ENCODE peak calls at places on chromosomes 2 and 18, in ten cellular contexts. M, W, R, E, C, N, A, X, K and U are unnamed samples.

GRCh38 chr18:68439672-68440071 is 275.2 kb downstream of the TMX3 start:
- DNase-seq in W (no peak), A (no peak), C (no peak), X (no peak), N (no peak), K (no peak), M (no peak), E (peak), R (no peak), U (no peak)

GRCh38 chr18:72174972-72175649 is 369.0 kb downstream of the CBLN2 start:
- DNase-seq in K (no peak), A (no peak), W (no peak), C (no peak), M (no peak), E (no peak), X (peak), N (no peak), R (no peak), U (no peak)

GRCh38 chr2:80256396-80257167 is 48.0 kb downstream of the LRRTM1 start:
- DNase-seq in A (peak), E (peak), R (no peak), W (peak), K (no peak), C (peak), M (no peak), N (no peak), X (peak), U (no peak)

GRCh38 chr2:60998628-60999545 is 18.6 kb upstream of the PEX13 start:
- DNase-seq in W (peak), X (peak), C (peak), M (peak), K (no peak), A (peak), E (peak), R (no peak), N (no peak), U (peak)

GRCh38 chr2:151083864-151084263 is 177.8 kb downstream of the RBM43 start:
- DNase-seq in M (no peak), E (peak), K (no peak), X (no peak), N (no peak), R (no peak), W (no peak), C (no peak), A (no peak), U (no peak)

GRCh38 chr2:37781028-37781427 is 109.6 kb upstream of the CDC42EP3 start:
- DNase-seq in E (peak), N (no peak), X (peak), R (no peak), A (peak), M (no peak), W (no peak), C (no peak), K (peak), U (peak)

GRCh38 chr2:134558208-134558890 is 160.5 kb downstream of the TMEM163 start:
- DNase-seq in M (no peak), C (no peak), K (no peak), N (no peak), E (no peak), W (no peak), X (no peak), R (no peak), A (no peak), U (no peak)

GRCh38 chr2:147293958-147294824 is 550.6 kb upstream of the ACVR2A start:
- DNase-seq in A (no peak), W (no peak), R (no peak), E (no peak), X (no peak), C (no peak), K (no peak), N (no peak), M (no peak), U (no peak)

GRCh38 chr18:13973061-13973460 is 57.7 kb upstream of the MC2R start:
- DNase-seq in X (no peak), E (no peak), A (no peak), R (no peak), C (peak), N (no peak), M (no peak), K (no peak), W (no peak), U (no peak)

GRCh38 chr18:59902180-59902992 is 2.6 kb downstream of the PMAIP1 start:
- DNase-seq in R (no peak), C (no peak), A (peak), N (no peak), M (no peak), E (peak), K (peak), W (no peak), X (peak), U (peak)

GRCh38 chr2:156437272-156437671 is 1.1 kb downstream of the GPD2 start:
- DNase-seq in E (peak), A (peak), R (peak), K (no peak), N (no peak), X (peak), W (no peak), C (peak), M (no peak), U (no peak)

GRCh38 chr18:48393776-48394175 is 15.4 kb downstream of the ZBTB7C start:
- DNase-seq in W (no peak), C (no peak), R (no peak), X (no peak), A (no peak), N (no peak), K (no peak), M (no peak), E (no peak), U (no peak)

GRCh38 chr2:74092236-74092635 is 55.5 kb downstream of the BOLA3 start:
- DNase-seq in R (no peak), A (no peak), E (no peak), C (no peak), M (no peak), N (no peak), W (no peak), X (peak), K (no peak), U (no peak)

GRCh38 chr18:59140287-59140885 is 702 bp downstream of the SEC11C start:
- DNase-seq in N (no peak), K (peak), R (peak), X (peak), W (no peak), M (peak), C (peak), A (peak), E (peak), U (peak)

GRCh38 chr2:5699963-5700362 is 7.8 kb downstream of the SOX11 start:
- DNase-seq in R (no peak), M (no peak), W (no peak), C (no peak), X (no peak), E (no peak), K (no peak), A (no peak), N (no peak), U (no peak)

GRCh38 chr2:60413819-60414178 is 139.7 kb downstream of the BCL11A start:
- DNase-seq in M (no peak), C (no peak), E (no peak), N (no peak), A (no peak), R (no peak), X (no peak), K (no peak), W (no peak), U (no peak)

GRCh38 chr2:45009928-45010705 is 865 bp upstream of the SIX2 start:
- DNase-seq in A (no peak), R (peak), K (no peak), M (no peak), E (peak), W (peak), X (peak), C (peak), N (no peak), U (peak)

GRCh38 chr2:121140734-121141133 is 144.3 kb downstream of the TFCP2L1 start:
- DNase-seq in N (no peak), E (no peak), A (no peak), X (no peak), K (no peak), M (no peak), W (no peak), C (no peak), R (no peak), U (no peak)

GRCh38 chr2:16025876-16026640 is 85.7 kb downstream of the MYCN start:
- DNase-seq in N (no peak), X (no peak), R (no peak), M (no peak), W (no peak), E (no peak), C (no peak), A (no peak), K (no peak), U (no peak)

GRCh38 chr2:218031771-218032257 is 29.0 kb upstream of the TNS1 start:
- DNase-seq in K (no peak), N (no peak), A (no peak), W (no peak), C (peak), X (peak), R (no peak), M (no peak), E (no peak), U (no peak)

GRCh38 chr2:197372582-197372981 is 62.0 kb upstream of the ANKRD44 start:
- DNase-seq in N (no peak), K (no peak), C (no peak), W (no peak), R (no peak), X (no peak), E (no peak), M (no peak), A (peak), U (no peak)

GRCh38 chr2:133568598-133568997 is 335 bp upstream of the NCKAP5 start:
- DNase-seq in X (peak), N (no peak), R (no peak), E (no peak), A (no peak), M (no peak), W (no peak), C (no peak), K (no peak), U (no peak)

GRCh38 chr2:67645280-67646255 is 248.4 kb downstream of the ETAA1 start:
- DNase-seq in W (no peak), C (no peak), E (no peak), N (no peak), A (peak), R (no peak), K (peak), M (no peak), X (no peak), U (no peak)

GRCh38 chr2:7649461-7650228 is 732.4 kb downstream of the RNF144A start:
- DNase-seq in M (no peak), K (no peak), C (no peak), W (no peak), E (no peak), N (no peak), X (no peak), A (no peak), R (no peak), U (no peak)

DNA sequence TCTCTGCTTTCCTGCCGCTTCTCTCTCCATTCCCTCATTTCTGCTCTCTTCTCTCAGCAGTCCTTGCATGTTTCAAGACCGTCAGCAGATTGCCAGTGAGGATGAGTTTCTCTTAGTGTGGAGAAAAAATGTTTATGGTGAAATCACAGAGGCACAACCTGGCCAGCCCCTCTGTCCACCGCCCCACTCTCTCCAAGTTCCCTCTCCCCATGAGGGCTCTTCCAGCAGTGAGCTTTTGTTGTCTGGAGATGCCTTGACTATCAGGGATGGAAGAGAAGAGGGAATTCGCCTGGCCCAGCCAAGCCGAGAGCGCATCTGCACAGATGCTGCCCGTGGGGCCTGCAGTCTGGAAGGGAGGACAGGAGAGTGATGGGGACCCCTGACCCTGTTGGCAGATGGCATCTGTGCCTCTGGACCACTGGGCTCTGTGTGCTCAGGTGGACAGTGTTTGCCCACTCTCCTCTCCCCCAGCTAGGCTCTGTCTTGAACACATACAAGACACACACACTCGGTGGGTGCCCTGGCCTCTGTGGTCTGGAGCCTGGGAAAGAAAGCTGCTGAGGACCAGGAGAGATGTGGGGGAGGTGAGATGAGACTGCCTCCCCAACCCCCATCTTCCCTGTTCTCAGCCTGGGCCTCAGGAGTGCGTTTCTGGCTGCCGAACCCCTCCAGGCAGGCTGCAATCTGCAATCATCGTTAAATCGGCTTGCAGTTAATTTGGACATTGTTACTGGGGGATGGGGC is 4.4 kb downstream of the ITM2C start:
- DNase-seq in C (peak), M (no peak), K (no peak), W (peak), N (no peak), X (no peak), E (peak), A (no peak), R (no peak), U (no peak)
- H3K4me3 ChIP-seq in C (peak), M (peak), K (no peak), W (no peak), N (no peak), X (no peak), E (no peak), A (no peak), R (no peak), U (no peak)

DNA sequence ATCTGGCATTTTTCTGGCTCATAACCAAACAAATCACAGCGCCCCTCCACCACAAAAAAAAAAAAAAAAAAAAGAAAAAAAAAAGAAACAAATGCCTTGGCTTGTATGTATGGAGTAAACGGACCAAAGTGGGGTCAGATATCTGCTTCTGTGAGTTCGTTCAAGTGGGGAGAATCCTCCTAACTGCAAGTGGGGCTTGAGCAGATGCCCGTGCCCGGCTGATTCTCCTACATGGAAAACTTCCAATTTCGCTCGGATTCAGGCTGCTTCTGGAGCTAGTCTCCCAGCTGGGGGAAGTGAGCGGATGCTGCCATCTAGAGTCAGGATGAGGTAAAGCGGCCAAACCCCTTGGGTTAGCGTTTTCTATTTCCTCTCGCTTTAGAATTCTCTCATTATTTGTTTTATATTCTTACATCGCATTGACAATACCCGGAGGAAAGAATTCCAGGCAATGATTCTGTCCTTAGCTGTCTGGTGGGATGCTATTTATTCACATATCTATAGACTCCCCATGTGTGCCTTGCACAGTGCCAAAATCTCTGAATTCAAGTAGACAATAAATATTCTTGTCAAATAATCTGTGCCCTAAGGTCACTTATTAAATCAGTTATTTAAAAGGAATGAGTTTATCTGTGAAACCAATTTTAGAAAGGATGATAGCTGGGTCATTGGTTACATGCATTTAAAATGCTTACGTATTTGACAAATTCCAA is 95.4 kb downstream of the CD8B2 start:
- DNase-seq in A (peak), M (peak), K (peak), W (peak), C (peak), E (peak), X (peak), R (peak), N (no peak), U (peak)
- H3K4me3 ChIP-seq in A (no peak), M (peak), K (peak), W (peak), C (peak), E (peak), X (peak), R (peak), N (peak), U (no peak)

GRCh38 chr2:163734401-163734800 is 1.4 kb downstream of the FIGN start:
- DNase-seq in K (no peak), W (no peak), A (no peak), C (no peak), N (no peak), X (no peak), M (no peak), R (no peak), E (no peak), U (no peak)
- H3K4me3 ChIP-seq in K (peak), W (peak), A (peak), C (peak), N (no peak), X (peak), M (peak), R (peak), E (peak), U (peak)

DNA sequence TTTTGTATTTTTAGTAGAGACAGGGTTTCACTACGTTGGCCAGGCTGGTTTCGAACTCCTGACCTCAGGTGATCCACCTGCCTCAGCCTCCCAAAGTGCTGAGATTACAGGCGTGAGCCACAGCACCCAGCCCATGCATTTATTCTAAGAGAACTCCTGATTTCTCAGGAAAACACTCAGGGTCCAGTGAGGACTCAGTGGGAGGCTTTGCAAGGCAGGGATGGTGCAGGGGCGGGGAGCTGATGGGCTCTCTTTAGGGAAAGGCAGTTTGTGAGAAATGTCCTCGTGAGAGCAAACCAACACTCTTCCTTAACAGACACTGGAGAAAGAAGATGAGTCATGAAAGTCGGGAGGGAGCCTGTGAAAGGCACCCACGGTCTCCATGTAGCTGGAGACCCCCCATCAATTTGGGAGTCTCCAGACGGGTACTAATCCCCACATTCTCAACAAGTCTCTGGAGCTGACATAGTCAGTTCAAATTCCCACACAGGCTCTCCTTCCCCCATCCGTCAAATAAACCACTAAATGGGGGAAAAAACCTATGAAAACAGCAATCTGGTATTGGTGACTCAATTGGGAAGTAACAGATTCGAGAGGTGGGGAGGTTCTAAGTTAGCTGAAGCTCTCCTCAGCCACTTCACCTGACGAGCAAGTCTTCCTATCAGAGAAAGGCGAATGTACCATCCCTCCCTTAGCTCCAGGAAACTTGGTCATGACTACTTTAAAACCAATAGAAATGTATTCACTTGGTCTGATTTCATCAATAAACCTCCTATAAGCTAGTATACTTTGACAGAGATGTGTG is 10.9 kb upstream of the CREG2 start:
- DNase-seq in A (no peak), E (no peak), C (no peak), W (no peak), M (no peak), R (no peak), K (no peak), N (no peak), X (no peak), U (no peak)
- H3K4me3 ChIP-seq in A (no peak), E (no peak), C (no peak), W (no peak), M (no peak), R (no peak), K (no peak), N (no peak), X (no peak), U (no peak)

GRCh38 chr18:44741070-44741469 is 60.4 kb downstream of the SETBP1 start:
- DNase-seq in X (no peak), M (no peak), W (no peak), E (no peak), K (no peak), N (no peak), A (no peak), C (no peak), R (no peak), U (no peak)
- H3K4me3 ChIP-seq in X (no peak), M (no peak), W (no peak), E (no peak), K (no peak), N (no peak), A (no peak), C (no peak), R (no peak), U (no peak)

GRCh38 chr2:226475650-226476049 is 324.0 kb downstream of the IRS1 start:
- DNase-seq in X (peak), W (no peak), A (peak), E (peak), K (peak), R (no peak), N (no peak), M (no peak), C (no peak), U (peak)
- H3K4me3 ChIP-seq in X (no peak), W (no peak), A (no peak), E (no peak), K (no peak), R (no peak), N (no peak), M (no peak), C (no peak), U (no peak)

DNA sequence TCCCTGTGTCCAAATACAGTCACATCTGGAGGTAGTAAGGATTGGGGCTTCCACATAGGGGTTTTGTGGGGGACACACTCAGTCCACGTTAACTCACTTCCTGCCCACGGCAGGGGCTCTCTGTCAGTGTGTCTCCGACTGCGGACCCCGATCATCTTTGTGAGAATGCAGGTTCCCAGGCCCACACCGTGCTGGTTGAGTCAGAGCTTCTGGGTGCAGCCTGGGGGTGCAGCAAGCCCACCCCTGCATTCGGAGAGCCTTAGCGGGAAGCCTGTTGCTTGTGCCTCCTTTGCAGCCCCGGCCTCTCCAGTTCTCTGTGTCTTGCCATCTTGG is 28.0 kb downstream of the HPCAL1 start:
- DNase-seq in W (no peak), N (no peak), C (no peak), K (no peak), A (no peak), X (no peak), R (no peak), M (no peak), E (no peak), U (no peak)
- H3K4me3 ChIP-seq in W (no peak), N (peak), C (no peak), K (peak), A (no peak), X (no peak), R (no peak), M (no peak), E (no peak), U (no peak)

GRCh38 chr2:226652388-226652787 is 147.2 kb downstream of the IRS1 start:
- DNase-seq in R (no peak), N (no peak), C (no peak), W (no peak), M (no peak), A (peak), X (peak), E (peak), K (peak), U (peak)
- H3K4me3 ChIP-seq in R (no peak), N (no peak), C (no peak), W (no peak), M (no peak), A (no peak), X (no peak), E (no peak), K (peak), U (no peak)

GRCh38 chr18:35355140-35355618 is 11.0 kb upstream of the ZNF24 start:
- DNase-seq in X (peak), A (peak), M (peak), R (peak), E (peak), K (peak), N (peak), C (peak), W (peak), U (peak)
- H3K4me3 ChIP-seq in X (no peak), A (peak), M (no peak), R (no peak), E (peak), K (peak), N (no peak), C (no peak), W (peak), U (no peak)